ENCODE peak calls at places on chromosomes 4 and X, in five cellular contexts. O is HCEC 1CT; K is heart right ventricle; X is stimulated activated CD4-positive, alpha-beta T cell treated with anti-CD3 and anti-CD28 coated beads, Interleukin-12 subunit alpha, Interleukin-12 subunit beta, amount 100 ng/mL, for 24 hours; R is NCI-H2171. W is an unnamed sample.

GRCh38 chr4:144599621-144600020 is 46.3 kb upstream of the HHIP start:
- DNase-seq in O (no peak), K (no peak), X (no peak), R (no peak), W (no peak)

GRCh38 chr4:108372678-108373077 is 203.9 kb upstream of the LEF1 start:
- DNase-seq in K (no peak), X (no peak), R (no peak), O (no peak), W (no peak)

GRCh38 chrX:154602226-154602625 is 16.9 kb downstream of the CTAG1B start:
- DNase-seq in K (no peak), O (no peak), R (no peak), X (no peak), W (no peak)

GRCh38 chr4:188372856-188373255 is 233.6 kb downstream of the TRIML1 start:
- DNase-seq in O (peak), R (no peak), K (no peak), X (no peak), W (no peak)

GRCh38 chr4:123866796-123867195 is 470.2 kb downstream of the SPRY1 start:
- DNase-seq in K (no peak), X (no peak), O (no peak), R (no peak), W (no peak)

GRCh38 chrX:154327026-154327820 is 31.6 kb downstream of the TKTL1 start:
- DNase-seq in O (no peak), X (no peak), R (no peak), K (no peak), W (no peak)

GRCh38 chr4:139921551-139922184 is 232.3 kb downstream of the MAML3 start:
- DNase-seq in X (no peak), R (peak), K (no peak), O (no peak), W (peak)

GRCh38 chr4:48635310-48635709 is 144.8 kb downstream of the FRYL start:
- DNase-seq in K (no peak), R (no peak), O (peak), X (peak), W (no peak)

GRCh38 chrX:108396188-108396885 is 41.9 kb downstream of the COL4A6 start:
- DNase-seq in R (no peak), X (no peak), K (no peak), O (peak), W (no peak)

GRCh38 chr4:85391568-85392410 is 83.2 kb upstream of the ARHGAP24 start:
- DNase-seq in O (no peak), K (no peak), X (no peak), R (no peak), W (no peak)

GRCh38 chrX:138691186-138691585 is 20.3 kb downstream of the FGF13 start:
- DNase-seq in X (no peak), K (no peak), O (no peak), R (no peak), W (no peak)

GRCh38 chr4:102620697-102621497 is 119.7 kb downstream of the NFKB1 start:
- DNase-seq in X (no peak), O (peak), R (no peak), K (no peak), W (peak)

GRCh38 chrX:119880552-119881437 is 9.2 kb downstream of the NDUFA1 start:
- DNase-seq in O (peak), K (no peak), X (no peak), R (no peak), W (peak)

GRCh38 chr4:123278755-123279154 is 117.8 kb upstream of the SPRY1 start:
- DNase-seq in K (no peak), R (no peak), X (no peak), O (peak), W (no peak)

W was measured in NCI-H748 treated with DMSO at 0.1 percent for 48 hours.